ENCODE peak calls at places on chromosomes 13 and 19, in four cellular contexts. B, L, U and P are unnamed samples.

GRCh38 chr13:25528266-25528665 is 156.5 kb downstream of the ATP8A2 start:
- DNase-seq in L (no peak), B (no peak), U (no peak), P (no peak)

GRCh38 chr13:97401421-97401820 is 32.5 kb upstream of the RAP2A start:
- DNase-seq in B (no peak), U (no peak), L (no peak), P (no peak)

GRCh38 chr19:54436031-54436523 is 12.9 kb upstream of the LENG8 start:
- DNase-seq in B (no peak), L (no peak), U (no peak), P (no peak)

GRCh38 chr13:78160793-78161192 is 242.2 kb upstream of the EDNRB start:
- DNase-seq in L (no peak), B (peak; percentile 88), U (no peak), P (no peak)

GRCh38 chr19:29881386-29881785 is 60.7 kb upstream of the URI1 start:
- DNase-seq in B (peak; percentile 18), U (no peak), L (no peak), P (no peak)

GRCh38 chr19:32397736-32398135 is 7.8 kb upstream of the DPY19L3 start:
- DNase-seq in U (no peak), L (no peak), B (peak; percentile 88), P (no peak)

GRCh38 chr13:50941146-50941545 is 31.6 kb downstream of the RNASEH2B start:
- DNase-seq in U (no peak), B (no peak), L (no peak), P (no peak)

GRCh38 chr13:27839809-27840467 is 47.7 kb downstream of the GSX1 start:
- DNase-seq in U (no peak), B (no peak), L (no peak), P (no peak)

GRCh38 chr19:13827656-13828055 is 32.4 kb downstream of the ZSWIM4 start:
- DNase-seq in B (no peak), U (no peak), L (no peak), P (no peak)

GRCh38 chr19:16022681-16023557 is 53.4 kb upstream of the TPM4 start:
- DNase-seq in U (no peak), L (no peak), B (no peak), P (no peak)

GRCh38 chr19:13717194-13717643 is 47.1 kb upstream of the MRI1 start:
- DNase-seq in B (peak; percentile 63), L (no peak), U (peak; percentile 72), P (no peak)

GRCh38 chr19:39870171-39870971 is 24.2 kb upstream of the FBL start:
- DNase-seq in U (peak; percentile 41), L (no peak), B (no peak), P (no peak)

GRCh38 chr13:30308548-30308947 is 1.2 kb upstream of the KATNAL1 start:
- DNase-seq in B (peak; percentile 41), L (no peak), U (peak; percentile 38), P (no peak)

GRCh38 chr19:40266111-40266510 is 19.0 kb downstream of the AKT2 start:
- DNase-seq in B (no peak), U (no peak), L (no peak), P (no peak)

GRCh38 chr19:31107096-31107495 is 242.1 kb downstream of the TSHZ3 start:
- DNase-seq in B (no peak), U (no peak), L (no peak), P (no peak)
- TF ChIP-seq FOS in B (no peak), U (no peak), L (no peak), P (no peak)

GRCh38 chr19:17863520-17864182 is 3.9 kb downstream of the RPL18A start:
- DNase-seq in L (no peak), B (no peak), U (no peak), P (no peak)

GRCh38 chr19:17862711-17863519 is 3.2 kb downstream of the RPL18A start:
- DNase-seq in B (no peak), U (no peak), L (no peak), P (no peak)

GRCh38 chr19:17867087-17867486 is 4.7 kb upstream of the SLC5A5 start:
- DNase-seq in L (no peak), U (peak; percentile 5), B (no peak), P (no peak)

GRCh38 chr19:17866312-17867012 is 5.3 kb upstream of the SLC5A5 start:
- DNase-seq in U (no peak), B (no peak), L (no peak), P (no peak)

DNA sequence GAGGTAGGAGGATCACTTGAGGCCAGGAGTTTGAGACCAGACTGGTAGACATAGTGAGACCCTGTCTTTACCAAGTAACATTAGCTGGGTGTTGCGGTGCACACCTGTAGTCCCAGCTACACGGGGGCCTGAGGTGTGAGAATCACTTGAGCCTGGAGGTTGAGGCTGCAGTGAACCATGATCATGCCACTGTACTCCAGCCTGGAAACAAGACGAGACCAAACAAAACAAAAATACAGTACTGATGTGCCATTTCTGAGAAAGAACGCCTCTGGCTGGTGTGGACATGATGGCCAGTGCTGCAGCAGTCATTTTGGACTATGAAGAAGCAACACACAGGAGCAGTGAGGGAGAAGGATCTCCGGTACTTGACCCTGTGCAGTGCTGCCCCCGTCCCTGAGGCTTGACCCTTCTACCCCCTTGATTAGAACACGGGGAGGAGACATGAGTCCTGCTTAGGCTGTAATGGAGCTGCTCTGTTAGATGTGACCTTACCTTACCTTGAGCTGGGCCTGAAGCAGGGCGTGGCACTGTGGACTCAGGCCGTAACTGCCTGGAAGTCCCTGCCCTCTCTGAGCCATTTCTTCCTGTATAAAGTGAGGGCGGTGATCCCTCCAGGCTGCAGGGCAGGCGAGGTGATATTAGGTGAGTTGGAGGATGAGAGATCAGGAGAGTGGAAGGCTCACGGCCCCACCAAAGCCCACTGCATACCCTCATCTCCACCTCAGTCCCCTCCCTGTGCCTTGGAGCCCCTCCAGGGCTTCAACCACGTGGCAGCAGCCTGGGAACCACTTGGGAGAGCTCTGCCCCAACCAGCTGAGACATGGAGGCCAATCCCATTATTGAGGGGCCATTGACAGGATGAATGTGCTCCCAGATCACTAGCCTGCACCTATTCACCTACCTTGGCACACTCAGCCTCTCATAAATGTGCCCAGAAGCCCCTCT is 5.9 kb downstream of the RPL18A start:
- DNase-seq in L (no peak), U (peak; percentile 45), B (no peak), P (no peak)
- TF ChIP-seq FOS in L (no peak), U (no peak), B (no peak), P (no peak)

GRCh38 chr13:35697281-35697680 is 220.8 kb upstream of the MAB21L1 start:
- DNase-seq in U (no peak), L (no peak), B (no peak), P (no peak)
- TF ChIP-seq FOS in U (no peak), L (no peak), B (no peak), P (no peak)

DNA sequence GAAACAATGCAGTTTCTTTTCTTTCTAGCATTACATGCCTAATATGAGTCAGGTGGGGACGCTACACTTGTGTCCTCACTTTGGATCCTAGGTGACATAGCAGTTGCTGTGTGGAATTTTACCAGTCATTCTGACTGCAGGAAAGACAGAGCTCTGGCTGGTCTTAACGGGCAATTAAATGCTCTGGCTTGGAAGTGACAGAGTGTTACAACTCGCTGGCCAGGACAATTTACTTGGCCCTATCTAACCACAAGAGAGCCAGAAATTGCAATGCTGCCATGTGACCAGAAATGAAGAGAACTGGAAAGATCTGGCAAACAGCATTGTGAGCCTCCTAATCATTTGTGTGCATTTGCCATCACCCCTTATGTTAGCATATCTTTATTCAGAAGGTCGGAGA is 351.1 kb downstream of the DCT start:
- DNase-seq in B (no peak), U (no peak), L (no peak), P (no peak)
- TF ChIP-seq FOS in B (no peak), U (no peak), L (no peak), P (no peak)

GRCh38 chr13:101576452-101576851 is 124.0 kb downstream of the ITGBL1 start:
- DNase-seq in L (no peak), B (peak; percentile 81), U (no peak), P (no peak)

GRCh38 chr13:101575591-101575990 is 123.1 kb downstream of the ITGBL1 start:
- DNase-seq in U (no peak), B (no peak), L (no peak), P (no peak)

GRCh38 chr13:101576977-101577376 is 124.5 kb downstream of the ITGBL1 start:
- DNase-seq in B (no peak), U (no peak), L (no peak), P (no peak)

GRCh38 chr13:101579291-101579802 is 126.9 kb downstream of the ITGBL1 start:
- DNase-seq in U (no peak), L (no peak), B (peak; percentile 60), P (peak; percentile 82)
- TF ChIP-seq FOS in U (no peak), L (no peak), B (no peak), P (no peak)

DNA sequence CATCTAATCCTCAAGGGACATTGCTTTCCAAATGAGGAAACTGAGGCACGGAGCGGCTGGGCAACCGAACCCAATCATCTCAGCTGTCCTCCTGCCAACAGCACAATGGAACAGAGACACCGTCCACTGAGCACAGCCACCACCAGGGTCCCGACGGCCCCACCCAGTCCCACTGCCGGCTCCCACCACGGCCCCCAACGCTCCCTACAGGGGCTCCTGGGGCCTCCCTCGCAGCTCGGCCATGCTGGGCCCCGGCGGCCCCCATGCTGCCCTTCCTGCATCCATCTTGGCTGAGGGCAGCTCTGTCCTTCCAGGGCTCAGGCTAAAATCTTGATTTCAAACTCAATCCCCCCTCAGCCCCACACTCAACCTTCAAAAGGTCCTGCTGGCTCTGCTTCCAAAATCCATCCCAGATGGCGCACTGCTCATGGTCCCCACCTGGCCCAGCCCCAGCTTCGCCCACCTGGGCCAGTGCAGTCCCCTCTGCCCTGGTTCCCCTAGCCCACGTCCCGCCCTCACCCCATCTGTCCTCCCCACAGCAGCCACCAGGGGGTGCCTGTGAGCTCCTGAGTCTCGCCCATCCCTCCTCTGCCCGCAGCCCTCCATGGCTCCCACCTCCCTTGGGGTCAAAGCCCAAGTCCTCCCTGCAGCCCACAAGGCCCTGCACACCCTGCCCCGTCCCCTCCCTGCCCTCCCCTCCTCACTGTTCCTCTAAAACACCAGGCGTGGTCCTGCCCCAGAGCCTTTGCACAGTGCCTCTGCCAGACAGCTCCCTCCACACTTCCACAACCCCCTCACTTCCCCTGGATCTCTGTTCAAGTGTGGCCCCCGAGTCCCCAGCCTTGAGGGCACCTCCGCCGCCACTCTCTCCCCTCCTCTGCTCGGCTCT is 7.9 kb downstream of the PIP5K1C start:
- DNase-seq in B (no peak), U (peak; percentile 65), L (no peak), P (no peak)
- TF ChIP-seq FOS in B (no peak), U (no peak), L (no peak), P (no peak)

GRCh38 chr13:48159436-48160225 is 64.7 kb upstream of the MED4 start:
- DNase-seq in U (no peak), L (no peak), B (no peak), P (no peak)
- TF ChIP-seq FOS in U (no peak), L (no peak), B (no peak), P (no peak)